ENCODE peak calls at places on chromosomes 3 and 15, in five cellular contexts. One of them, this sample, is unnamed.

GRCh38 chr3:175193815-175194518 is 334.8 kb downstream of the NAALADL2 start:
- DNase-seq in foreskin fibroblast: peak
- DNase-seq in thyroid gland: no peak
- DNase-seq in psoas muscle: no peak
- DNase-seq in fibroblast of lung: peak
- DNase-seq in this sample: peak

GRCh38 chr15:70152070-70152480 is 54.4 kb upstream of the TLE3 start:
- DNase-seq in psoas muscle: peak
- DNase-seq in thyroid gland: peak
- DNase-seq in foreskin fibroblast: no peak
- DNase-seq in fibroblast of lung: no peak
- DNase-seq in this sample: peak

GRCh38 chr3:134603956-134604355 is 46.9 kb downstream of the KY start:
- DNase-seq in fibroblast of lung: no peak
- DNase-seq in foreskin fibroblast: no peak
- DNase-seq in psoas muscle: no peak
- DNase-seq in thyroid gland: no peak
- DNase-seq in this sample: no peak

GRCh38 chr3:89025185-89025584 is 82.2 kb upstream of the EPHA3 start:
- DNase-seq in thyroid gland: no peak
- DNase-seq in psoas muscle: no peak
- DNase-seq in foreskin fibroblast: peak
- DNase-seq in fibroblast of lung: no peak
- DNase-seq in this sample: no peak

GRCh38 chr3:190013943-190014924 is 106.5 kb downstream of the P3H2 start:
- DNase-seq in foreskin fibroblast: no peak
- DNase-seq in thyroid gland: no peak
- DNase-seq in fibroblast of lung: no peak
- DNase-seq in psoas muscle: no peak
- DNase-seq in this sample: no peak

GRCh38 chr3:137764001-137764433 is at the start of gene SOX14:
- DNase-seq in foreskin fibroblast: no peak
- DNase-seq in fibroblast of lung: no peak
- DNase-seq in thyroid gland: peak
- DNase-seq in psoas muscle: no peak
- DNase-seq in this sample: no peak

GRCh38 chr15:70528270-70528706 is 235.1 kb downstream of the UACA start:
- DNase-seq in fibroblast of lung: peak
- DNase-seq in thyroid gland: no peak
- DNase-seq in psoas muscle: no peak
- DNase-seq in foreskin fibroblast: no peak
- DNase-seq in this sample: no peak

GRCh38 chr15:63603516-63603915 is 6.3 kb downstream of the FBXL22 start:
- DNase-seq in fibroblast of lung: no peak
- DNase-seq in psoas muscle: no peak
- DNase-seq in thyroid gland: no peak
- DNase-seq in foreskin fibroblast: no peak
- DNase-seq in this sample: no peak

GRCh38 chr3:190911382-190911781 is 48.9 kb upstream of the GMNC start:
- DNase-seq in thyroid gland: no peak
- DNase-seq in fibroblast of lung: no peak
- DNase-seq in foreskin fibroblast: no peak
- DNase-seq in psoas muscle: no peak
- DNase-seq in this sample: no peak

GRCh38 chr15:92818658-92819311 is 81.3 kb upstream of the CHD2 start:
- DNase-seq in fibroblast of lung: no peak
- DNase-seq in psoas muscle: no peak
- DNase-seq in thyroid gland: no peak
- DNase-seq in foreskin fibroblast: no peak
- DNase-seq in this sample: no peak

GRCh38 chr15:92819312-92820232 is 80.6 kb upstream of the CHD2 start:
- DNase-seq in psoas muscle: no peak
- DNase-seq in thyroid gland: no peak
- DNase-seq in fibroblast of lung: no peak
- DNase-seq in foreskin fibroblast: no peak
- DNase-seq in this sample: no peak

GRCh38 chr15:92813440-92813839 is 86.7 kb upstream of the CHD2 start:
- DNase-seq in psoas muscle: no peak
- DNase-seq in fibroblast of lung: no peak
- DNase-seq in foreskin fibroblast: no peak
- DNase-seq in thyroid gland: no peak
- DNase-seq in this sample: no peak

GRCh38 chr15:92820233-92821021 is 79.7 kb upstream of the CHD2 start:
- DNase-seq in foreskin fibroblast: peak
- DNase-seq in thyroid gland: peak
- DNase-seq in psoas muscle: peak
- DNase-seq in fibroblast of lung: peak
- DNase-seq in this sample: peak

DNA sequence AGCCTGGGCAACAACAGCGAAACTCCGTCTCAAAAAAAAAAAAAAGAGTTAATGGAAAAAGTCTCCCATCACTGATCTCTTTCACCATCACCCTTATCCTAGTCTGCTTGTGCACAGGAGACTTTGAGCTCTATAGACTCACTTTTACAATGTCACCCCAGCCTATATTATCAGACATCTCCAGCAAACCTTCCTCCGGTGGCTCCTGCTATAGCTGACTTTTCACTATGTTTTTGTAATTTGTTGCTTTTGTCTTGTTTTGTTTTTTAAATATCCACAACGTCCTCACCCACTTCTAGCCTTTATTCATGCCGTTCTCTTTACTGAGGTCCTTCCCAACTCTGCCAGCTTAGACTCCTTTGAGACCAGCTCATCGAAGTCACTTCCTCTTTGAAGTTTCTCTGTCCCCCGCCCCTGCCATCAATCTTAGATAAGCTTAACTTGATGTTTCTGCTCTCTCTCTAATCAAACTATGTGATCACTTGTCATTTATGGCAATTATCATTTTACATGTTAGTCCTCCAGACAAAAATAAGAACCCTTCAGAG is 82.7 kb upstream of the CHD2 start:
- DNase-seq in thyroid gland: no peak
- DNase-seq in psoas muscle: no peak
- DNase-seq in fibroblast of lung: no peak
- DNase-seq in foreskin fibroblast: no peak
- DNase-seq in this sample: no peak
- H3K4me3 ChIP-seq in thyroid gland: no peak
- H3K4me3 ChIP-seq in psoas muscle: no peak
- H3K4me3 ChIP-seq in fibroblast of lung: no peak
- H3K4me3 ChIP-seq in foreskin fibroblast: no peak
- H3K4me3 ChIP-seq in this sample: no peak

DNA sequence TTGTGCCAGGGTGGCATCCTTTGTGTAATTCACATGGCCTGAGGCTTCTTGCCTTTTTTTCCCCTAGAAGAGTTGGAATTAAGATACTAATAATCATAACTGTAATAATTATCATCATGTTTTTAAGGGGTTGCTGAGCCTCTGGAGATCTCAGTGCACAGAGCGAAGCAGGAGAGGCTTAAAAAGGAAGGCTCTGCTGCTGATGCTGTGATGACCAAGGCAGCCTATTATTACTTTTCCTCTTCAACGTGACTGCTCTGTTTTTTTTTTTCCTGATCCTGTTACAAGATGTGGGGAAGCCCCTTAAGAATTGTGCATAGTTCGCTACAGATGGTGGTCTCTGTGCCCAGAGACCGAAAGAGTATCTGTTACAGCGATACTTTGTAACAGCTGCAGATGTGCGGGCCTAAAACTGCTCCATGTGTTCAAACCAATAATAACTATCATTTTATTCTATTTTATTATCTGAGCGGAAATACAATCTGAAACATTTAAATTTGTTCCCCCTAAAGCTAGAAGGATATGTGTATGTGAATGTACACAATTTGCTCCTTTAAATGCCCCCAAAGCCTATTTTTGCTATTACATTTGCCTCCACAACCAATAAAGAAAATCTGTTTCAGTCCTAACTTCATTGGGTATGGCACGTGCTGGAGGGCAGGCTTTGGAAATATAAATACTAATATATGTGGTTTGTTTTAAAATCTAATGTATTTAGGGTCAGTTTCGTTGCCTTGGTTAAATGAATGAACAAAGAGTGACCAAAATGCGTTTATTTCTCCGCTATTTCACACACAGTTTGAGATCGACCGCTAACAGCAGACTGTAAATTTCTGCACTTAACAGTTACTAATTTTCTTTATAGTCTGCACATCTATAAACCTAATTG is 4.6 kb downstream of the SHOX2 start:
- DNase-seq in fibroblast of lung: no peak
- DNase-seq in foreskin fibroblast: no peak
- DNase-seq in thyroid gland: no peak
- DNase-seq in psoas muscle: no peak
- DNase-seq in this sample: no peak
- H3K4me3 ChIP-seq in fibroblast of lung: no peak
- H3K4me3 ChIP-seq in foreskin fibroblast: peak
- H3K4me3 ChIP-seq in thyroid gland: no peak
- H3K4me3 ChIP-seq in psoas muscle: no peak
- H3K4me3 ChIP-seq in this sample: no peak

GRCh38 chr3:53495091-53495517 is 693 bp downstream of the CACNA1D start:
- DNase-seq in fibroblast of lung: no peak
- DNase-seq in psoas muscle: no peak
- DNase-seq in foreskin fibroblast: no peak
- DNase-seq in thyroid gland: peak
- DNase-seq in this sample: no peak

GRCh38 chr3:53495518-53496501 is 1.4 kb downstream of the CACNA1D start:
- DNase-seq in psoas muscle: peak
- DNase-seq in foreskin fibroblast: peak
- DNase-seq in fibroblast of lung: no peak
- DNase-seq in thyroid gland: peak
- DNase-seq in this sample: no peak

GRCh38 chr3:53493997-53494791 is at the start of gene CACNA1D:
- DNase-seq in foreskin fibroblast: peak
- DNase-seq in thyroid gland: peak
- DNase-seq in fibroblast of lung: no peak
- DNase-seq in psoas muscle: no peak
- DNase-seq in this sample: no peak

GRCh38 chr3:53498993-53499641 is 4.7 kb downstream of the CACNA1D start:
- DNase-seq in foreskin fibroblast: no peak
- DNase-seq in psoas muscle: no peak
- DNase-seq in fibroblast of lung: no peak
- DNase-seq in thyroid gland: no peak
- DNase-seq in this sample: no peak

GRCh38 chr3:53496984-53497383 is 2.6 kb downstream of the CACNA1D start:
- DNase-seq in thyroid gland: no peak
- DNase-seq in psoas muscle: no peak
- DNase-seq in fibroblast of lung: no peak
- DNase-seq in foreskin fibroblast: no peak
- DNase-seq in this sample: no peak
- H3K4me3 ChIP-seq in thyroid gland: no peak
- H3K4me3 ChIP-seq in psoas muscle: no peak
- H3K4me3 ChIP-seq in fibroblast of lung: no peak
- H3K4me3 ChIP-seq in foreskin fibroblast: no peak
- H3K4me3 ChIP-seq in this sample: no peak

DNA sequence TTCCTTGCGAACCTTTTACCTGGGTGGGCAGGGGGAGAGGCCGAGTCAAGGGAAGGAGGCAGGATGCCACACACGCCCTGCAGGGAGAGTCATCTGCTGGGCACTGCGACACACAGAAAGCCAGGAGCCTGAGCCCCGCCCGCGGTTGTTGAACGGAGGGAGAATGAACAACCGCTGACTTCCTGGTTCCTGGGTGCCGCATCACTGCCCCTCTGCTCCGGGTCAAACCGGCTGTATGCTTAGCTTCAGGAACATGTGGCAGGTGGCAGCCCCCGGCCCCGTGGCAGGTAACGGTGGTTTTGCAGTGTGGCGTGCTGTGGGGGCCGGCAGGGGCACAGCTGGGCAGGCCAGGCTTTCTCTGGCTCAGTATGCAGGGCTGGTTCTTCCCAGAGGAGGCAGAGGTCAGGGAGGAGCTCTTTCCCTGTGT is 33.4 kb downstream of the APBA2 start:
- DNase-seq in fibroblast of lung: no peak
- DNase-seq in thyroid gland: peak
- DNase-seq in psoas muscle: no peak
- DNase-seq in foreskin fibroblast: no peak
- DNase-seq in this sample: no peak
- H3K4me3 ChIP-seq in fibroblast of lung: no peak
- H3K4me3 ChIP-seq in thyroid gland: no peak
- H3K4me3 ChIP-seq in psoas muscle: no peak
- H3K4me3 ChIP-seq in foreskin fibroblast: no peak
- H3K4me3 ChIP-seq in this sample: no peak

GRCh38 chr15:40578892-40579291 is 9.8 kb downstream of the RPUSD2 start:
- DNase-seq in psoas muscle: no peak
- DNase-seq in fibroblast of lung: no peak
- DNase-seq in thyroid gland: no peak
- DNase-seq in foreskin fibroblast: no peak
- DNase-seq in this sample: no peak

GRCh38 chr15:40584191-40584590 is 9.9 kb upstream of the KNL1 start:
- DNase-seq in foreskin fibroblast: no peak
- DNase-seq in thyroid gland: no peak
- DNase-seq in psoas muscle: no peak
- DNase-seq in fibroblast of lung: no peak
- DNase-seq in this sample: no peak

DNA sequence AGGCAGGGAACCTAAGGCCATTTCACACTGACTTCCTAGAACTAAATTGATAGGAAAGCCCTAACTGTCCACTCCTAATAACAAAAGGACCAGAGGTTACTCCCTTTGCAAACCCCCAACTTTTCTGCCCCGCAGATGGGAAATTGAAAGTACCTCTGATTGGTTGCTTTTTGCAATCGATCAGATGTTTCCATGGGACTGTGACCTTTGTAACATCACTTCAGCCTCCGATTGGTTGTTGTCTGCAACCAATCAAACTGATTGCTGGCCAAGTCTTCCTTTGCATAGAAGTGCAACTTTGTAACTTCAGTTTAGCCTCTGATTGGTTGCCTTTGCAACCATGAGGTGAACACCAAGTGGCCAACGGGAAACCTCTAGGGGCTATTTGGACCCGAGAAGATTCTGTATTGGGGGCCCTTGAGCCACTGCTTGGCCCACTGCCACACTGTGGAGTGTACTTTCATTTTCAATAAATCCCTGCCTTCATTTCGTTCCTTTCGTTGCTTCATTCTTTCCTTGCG is 11.3 kb upstream of the KNL1 start:
- DNase-seq in foreskin fibroblast: peak
- DNase-seq in psoas muscle: no peak
- DNase-seq in thyroid gland: no peak
- DNase-seq in fibroblast of lung: peak
- DNase-seq in this sample: no peak
- H3K4me3 ChIP-seq in foreskin fibroblast: peak
- H3K4me3 ChIP-seq in psoas muscle: peak
- H3K4me3 ChIP-seq in thyroid gland: no peak
- H3K4me3 ChIP-seq in fibroblast of lung: peak
- H3K4me3 ChIP-seq in this sample: peak

GRCh38 chr15:68210821-68211655 is 5.9 kb upstream of the CALML4 start:
- DNase-seq in thyroid gland: peak
- DNase-seq in fibroblast of lung: peak
- DNase-seq in foreskin fibroblast: peak
- DNase-seq in psoas muscle: peak
- DNase-seq in this sample: peak
- H3K4me3 ChIP-seq in thyroid gland: no peak
- H3K4me3 ChIP-seq in fibroblast of lung: no peak
- H3K4me3 ChIP-seq in foreskin fibroblast: no peak
- H3K4me3 ChIP-seq in psoas muscle: no peak
- H3K4me3 ChIP-seq in this sample: no peak